ENCODE peak calls at places on chromosomes 4 and X, in eight cellular contexts. One of them, this sample, is unnamed.

GRCh38 chr4:39976945-39977488 is 694 bp downstream of the PDS5A start:
- DNase-seq in cardiac fibroblast: peak
- DNase-seq in lower leg skin: peak
- DNase-seq in CD8-positive, alpha-beta T cell: peak
- DNase-seq in A549: no peak
- DNase-seq in GM06990: peak
- DNase-seq in D721Med: no peak
- DNase-seq in GM03348: peak
- DNase-seq in this sample: peak

GRCh38 chrX:67587946-67588624 is 44.3 kb downstream of the AR start:
- DNase-seq in cardiac fibroblast: no peak
- DNase-seq in lower leg skin: no peak
- DNase-seq in CD8-positive, alpha-beta T cell: no peak
- DNase-seq in A549: no peak
- DNase-seq in GM06990: no peak
- DNase-seq in D721Med: no peak
- DNase-seq in GM03348: no peak
- DNase-seq in this sample: no peak

GRCh38 chrX:37542791-37543190 is 28.7 kb upstream of the LANCL3 start:
- DNase-seq in cardiac fibroblast: no peak
- DNase-seq in lower leg skin: no peak
- DNase-seq in CD8-positive, alpha-beta T cell: no peak
- DNase-seq in A549: no peak
- DNase-seq in GM06990: no peak
- DNase-seq in D721Med: no peak
- DNase-seq in GM03348: no peak
- DNase-seq in this sample: no peak

GRCh38 chrX:138794285-138794684 is 82.8 kb upstream of the FGF13 start:
- DNase-seq in cardiac fibroblast: no peak
- DNase-seq in lower leg skin: no peak
- DNase-seq in CD8-positive, alpha-beta T cell: no peak
- DNase-seq in A549: no peak
- DNase-seq in GM06990: no peak
- DNase-seq in D721Med: no peak
- DNase-seq in GM03348: no peak
- DNase-seq in this sample: no peak

GRCh38 chrX:136636121-136636520 is 11.8 kb upstream of the CD40LG start:
- DNase-seq in cardiac fibroblast: no peak
- DNase-seq in lower leg skin: no peak
- DNase-seq in CD8-positive, alpha-beta T cell: no peak
- DNase-seq in A549: no peak
- DNase-seq in GM06990: no peak
- DNase-seq in D721Med: no peak
- DNase-seq in GM03348: no peak
- DNase-seq in this sample: no peak

GRCh38 chr4:176034498-176034897 is 31.1 kb upstream of the WDR17 start:
- DNase-seq in cardiac fibroblast: peak
- DNase-seq in lower leg skin: no peak
- DNase-seq in CD8-positive, alpha-beta T cell: no peak
- DNase-seq in A549: no peak
- DNase-seq in GM06990: no peak
- DNase-seq in D721Med: no peak
- DNase-seq in GM03348: peak
- DNase-seq in this sample: no peak

GRCh38 chr4:40251366-40251765 is 54.5 kb downstream of the RHOH start:
- DNase-seq in cardiac fibroblast: no peak
- DNase-seq in lower leg skin: no peak
- DNase-seq in CD8-positive, alpha-beta T cell: no peak
- DNase-seq in A549: peak
- DNase-seq in GM06990: no peak
- DNase-seq in D721Med: no peak
- DNase-seq in GM03348: no peak
- DNase-seq in this sample: no peak

GRCh38 chrX:108217877-108218276 is 126.3 kb downstream of the ATG4A start:
- DNase-seq in cardiac fibroblast: no peak
- DNase-seq in lower leg skin: no peak
- DNase-seq in CD8-positive, alpha-beta T cell: no peak
- DNase-seq in A549: no peak
- DNase-seq in GM06990: no peak
- DNase-seq in D721Med: no peak
- DNase-seq in GM03348: no peak
- DNase-seq in this sample: no peak

GRCh38 chrX:72498782-72499181 is 73.9 kb downstream of the HDAC8 start:
- DNase-seq in cardiac fibroblast: peak
- DNase-seq in lower leg skin: no peak
- DNase-seq in CD8-positive, alpha-beta T cell: no peak
- DNase-seq in A549: no peak
- DNase-seq in GM06990: no peak
- DNase-seq in D721Med: no peak
- DNase-seq in GM03348: no peak
- DNase-seq in this sample: no peak

This sample was measured in activated effector memory CD4-positive, alpha-beta T cell treated with Interleukin-2 at 50 U/mL for 16 hours.